ENCODE peak calls at places on chromosomes 1 and 21, in ten cellular contexts. H is astrocyte, B is PC-9, T is mesenchymal stem cell, P is ovary, N is fibroblast of lung, G is heart left ventricle, I is ascending aorta, Q is cardiac muscle cell, Y is breast epithelium. M is an unnamed sample. For H3K9me3 and H3K36me3, the result is how much of the 10 kb centered on the place peaks cover.

GRCh38 chr1:200376521-200376920 is 33.3 kb downstream of the ZNF281 start:
- DNase-seq in H (no peak), B (peak), T (no peak), P (no peak), N (no peak), G (no peak), I (no peak), Q (no peak), Y (no peak), M (peak)

GRCh38 chr1:8728464-8728863 is 89.0 kb downstream of the RERE start:
- DNase-seq in H (no peak), B (no peak), T (no peak), P (no peak), N (no peak), G (no peak), I (no peak), Q (no peak), Y (no peak), M (no peak)

GRCh38 chr1:32907435-32907834 is 6.2 kb upstream of the TMEM54 start:
- DNase-seq in H (peak), B (no peak), T (peak), P (no peak), N (peak), G (no peak), I (no peak), Q (peak), Y (no peak), M (no peak)

GRCh38 chr1:230303822-230304221 is 122.3 kb downstream of the PGBD5 start:
- DNase-seq in H (peak), B (no peak), T (no peak), P (peak), N (peak), G (no peak), I (no peak), Q (peak), Y (no peak), M (no peak)

GRCh38 chr1:75133754-75134655 is at the start of gene LHX8:
- DNase-seq in H (no peak), B (no peak), T (peak), P (no peak), N (peak), G (no peak), I (no peak), Q (no peak), Y (no peak), M (no peak)

GRCh38 chr1:99334991-99335390 is 70.7 kb downstream of the PLPPR4 start:
- DNase-seq in H (no peak), B (no peak), T (no peak), P (no peak), N (no peak), G (no peak), I (no peak), Q (no peak), Y (no peak), M (no peak)

GRCh38 chr1:198610362-198610761 is 28.5 kb upstream of the PTPRC start:
- DNase-seq in H (no peak), B (no peak), T (no peak), P (no peak), N (no peak), G (no peak), I (no peak), Q (no peak), Y (no peak), M (no peak)

GRCh38 chr1:167427843-167428242 is 90.5 kb downstream of the CD247 start:
- DNase-seq in H (no peak), B (no peak), T (no peak), P (no peak), N (no peak), G (no peak), I (no peak), Q (peak), Y (no peak), M (no peak)

GRCh38 chr21:39842741-39843146 is 24.5 kb upstream of the PCP4 start:
- DNase-seq in H (no peak), B (no peak), T (no peak), P (no peak), N (no peak), G (no peak), I (no peak), Q (no peak), Y (no peak), M (no peak)

GRCh38 chr1:47178665-47179022 is 11.2 kb downstream of the PDZK1IP1 start:
- DNase-seq in H (no peak), B (no peak), T (no peak), P (no peak), N (no peak), G (no peak), I (no peak), Q (no peak), Y (no peak), M (no peak)

GRCh38 chr1:45545553-45546310 is 4.9 kb upstream of the AKR1A1 start:
- DNase-seq in H (no peak), B (no peak), T (no peak), P (no peak), N (no peak), G (no peak), I (no peak), Q (no peak), Y (no peak), M (no peak)

GRCh38 chr1:168408531-168409242 is 128.0 kb downstream of the TBX19 start:
- DNase-seq in H (peak), B (peak), T (peak), P (no peak), N (peak), G (no peak), I (no peak), Q (peak), Y (no peak), M (peak)

GRCh38 chr1:22141493-22141892 is 1.4 kb downstream of the WNT4 start:
- DNase-seq in H (no peak), B (no peak), T (peak), P (no peak), N (no peak), G (no peak), I (no peak), Q (no peak), Y (no peak), M (no peak)

GRCh38 chr1:209627349-209628196 is 24.7 kb downstream of the LAMB3 start:
- DNase-seq in H (peak), B (peak), T (peak), P (peak), N (peak), G (peak), I (peak), Q (peak), Y (no peak), M (peak)
- H3K4me3 ChIP-seq in H (no peak), B (no peak), T (no peak), P (no peak), N (no peak), G (no peak), I (no peak), Q (no peak), Y (no peak), M (no peak)

GRCh38 chr1:79842811-79843210 is 836.3 kb upstream of the ADGRL4 start:
- DNase-seq in H (no peak), B (no peak), T (no peak), P (no peak), N (no peak), G (no peak), I (no peak), Q (no peak), Y (no peak), M (no peak)
- H3K9me3 ChIP-seq in H (under half), B (under half), T (under half), P (under half), N (under half), G (under half), I (under half), Q (under half), Y (under half), M (under half)

GRCh38 chr1:156019946-156020292 is 832 bp downstream of the SSR2 start:
- DNase-seq in H (no peak), B (no peak), T (no peak), P (no peak), N (no peak), G (no peak), I (no peak), Q (no peak), Y (no peak), M (no peak)

GRCh38 chr1:156012051-156012817 is 8.5 kb downstream of the SSR2 start:
- DNase-seq in H (no peak), B (no peak), T (no peak), P (no peak), N (no peak), G (no peak), I (no peak), Q (no peak), Y (no peak), M (no peak)

GRCh38 chr1:156020293-156021086 is at the start of gene SSR2:
- DNase-seq in H (peak), B (peak), T (peak), P (peak), N (peak), G (peak), I (peak), Q (peak), Y (peak), M (peak)

GRCh38 chr1:156009404-156009803 is 11.3 kb downstream of the SSR2 start:
- DNase-seq in H (no peak), B (no peak), T (no peak), P (no peak), N (no peak), G (no peak), I (no peak), Q (no peak), Y (no peak), M (no peak)

GRCh38 chr1:156014829-156015228 is 5.9 kb downstream of the SSR2 start:
- DNase-seq in H (no peak), B (no peak), T (no peak), P (no peak), N (no peak), G (no peak), I (no peak), Q (no peak), Y (no peak), M (no peak)
- H3K36me3 ChIP-seq in H (half or more), B (half or more), T (half or more), P (under half), N (under half), G (half or more), I (half or more), Q (under half), Y (under half), M (half or more)

GRCh38 chr1:3192825-3193224 is 123.8 kb downstream of the PRDM16 start:
- DNase-seq in H (peak), B (no peak), T (no peak), P (no peak), N (peak), G (no peak), I (peak), Q (no peak), Y (no peak), M (peak)
- H3K4me3 ChIP-seq in H (no peak), B (no peak), T (no peak), P (no peak), N (no peak), G (no peak), I (no peak), Q (no peak), Y (no peak), M (no peak)

GRCh38 chr1:5340560-5341130 is 651.6 kb downstream of the NPHP4 start:
- DNase-seq in H (no peak), B (no peak), T (no peak), P (no peak), N (no peak), G (no peak), I (no peak), Q (no peak), Y (no peak), M (no peak)

GRCh38 chr1:5341471-5341870 is 650.8 kb downstream of the NPHP4 start:
- DNase-seq in H (no peak), B (no peak), T (no peak), P (no peak), N (no peak), G (no peak), I (no peak), Q (no peak), Y (no peak), M (no peak)

GRCh38 chr1:5342830-5343229 is 649.4 kb downstream of the NPHP4 start:
- DNase-seq in H (no peak), B (no peak), T (no peak), P (no peak), N (no peak), G (no peak), I (no peak), Q (no peak), Y (no peak), M (no peak)

GRCh38 chr1:5343256-5344020 is 648.8 kb downstream of the NPHP4 start:
- DNase-seq in H (no peak), B (no peak), T (no peak), P (no peak), N (no peak), G (no peak), I (no peak), Q (no peak), Y (no peak), M (no peak)

GRCh38 chr1:5342172-5342571 is 650.1 kb downstream of the NPHP4 start:
- DNase-seq in H (no peak), B (no peak), T (no peak), P (no peak), N (no peak), G (no peak), I (no peak), Q (no peak), Y (no peak), M (no peak)
- H3K9me3 ChIP-seq in H (under half), B (under half), T (under half), P (under half), N (under half), G (under half), I (under half), Q (under half), Y (under half), M (under half)